ENCODE peak calls at places on chromosomes 16 and 17, in eight cellular contexts. Y is mucosa of descending colon; Z is lung; X is iPS-NIHi11; W is foreskin fibroblast; Q is activated naive CD4-positive, alpha-beta T cell treated with anti-CD3 and anti-CD28 coated beads for 36 hours; A is HCEC 1CT; K is activated B cell treated with CpG ODN at 0.5 μM for 24 hours. M is an unnamed sample.

GRCh38 chr17:1186923-1187771 is 7.4 kb upstream of the ABR start:
- DNase-seq in A (peak; percentile 79), K (peak; percentile 73), Y (peak; percentile 88), Z (peak; percentile 87), W (peak; percentile 93), X (peak; percentile 93), Q (peak; percentile 77), M (peak; percentile 83)

GRCh38 chr17:81832608-81833159 is 407 bp downstream of the MCRIP1 start:
- DNase-seq in K (no peak), Z (no peak), W (peak; percentile 66), A (peak; percentile 24), X (no peak), Q (peak; percentile 51), Y (no peak), M (peak; percentile 10)

GRCh38 chr17:45222994-45223540 is 1.4 kb downstream of the FMNL1 start:
- DNase-seq in K (no peak), Y (no peak), X (no peak), A (no peak), W (no peak), Z (no peak), Q (no peak), M (no peak)

GRCh38 chr17:81561494-81561885 is 9.3 kb upstream of the FAAP100 start:
- DNase-seq in K (no peak), Q (no peak), Y (no peak), A (peak; percentile 79), X (no peak), W (peak; percentile 74), Z (no peak), M (peak; percentile 48)

GRCh38 chr17:3683054-3683511 is 12.9 kb downstream of the P2RX5 start:
- DNase-seq in A (peak; percentile 20), X (peak; percentile 88), Y (no peak), Z (no peak), Q (peak; percentile 72), K (peak; percentile 58), W (peak; percentile 50), M (no peak)

GRCh38 chr16:822174-822908 is 21.8 kb upstream of the GNG13 start:
- DNase-seq in Q (no peak), W (no peak), K (no peak), X (peak; percentile 5), Z (no peak), Y (no peak), A (no peak), M (no peak)

GRCh38 chr17:38667099-38667786 is 7.5 kb downstream of the EPOP start:
- DNase-seq in X (peak; percentile 78), A (peak; percentile 67), Q (peak; percentile 71), Z (peak; percentile 70), Y (peak; percentile 63), K (peak; percentile 39), W (peak; percentile 84), M (peak; percentile 65)

GRCh38 chr16:79601092-79601977 is 798 bp upstream of the MAF start:
- DNase-seq in A (no peak), W (peak; percentile 63), K (peak; percentile 24), Z (peak; percentile 57), Y (peak; percentile 70), X (peak; percentile 33), Q (no peak), M (no peak)

GRCh38 chr17:61072648-61073047 is 327.0 kb upstream of the TBX2 start:
- DNase-seq in Y (no peak), X (no peak), W (no peak), Z (no peak), K (no peak), A (no peak), Q (no peak), M (no peak)

GRCh38 chr17:35170968-35171771 is 23.0 kb downstream of the SLC35G3 start:
- DNase-seq in W (peak; percentile 48), Z (no peak), Y (no peak), X (no peak), K (no peak), A (peak; percentile 8), Q (no peak), M (peak; percentile 45)

GRCh38 chr16:30972872-30973271 is 12.1 kb upstream of the HSD3B7 start:
- DNase-seq in K (no peak), X (peak; percentile 61), Y (no peak), A (peak; percentile 17), Z (no peak), W (no peak), Q (no peak), M (peak; percentile 36)

GRCh38 chr16:75758215-75758614 is 31.9 kb upstream of the CPHXL start:
- DNase-seq in A (no peak), Q (no peak), Y (no peak), W (peak; percentile 10), Z (no peak), K (no peak), X (no peak), M (peak; percentile 3)

GRCh38 chr17:65017375-65017774 is 39.2 kb downstream of the GNA13 start:
- DNase-seq in K (no peak), W (no peak), Y (no peak), Z (no peak), A (no peak), X (no peak), Q (no peak), M (no peak)

GRCh38 chr16:1991588-1992474 is 2.1 kb downstream of the SYNGR3 start:
- DNase-seq in A (peak; percentile 50), K (peak; percentile 95), Q (peak; percentile 99), X (peak; percentile 98), Z (peak; percentile 95), Y (peak; percentile 98), W (peak; percentile 95), M (peak; percentile 66)

GRCh38 chr16:67951485-67951884 is 7.6 kb upstream of the LCAT start:
- DNase-seq in W (no peak), K (no peak), Z (no peak), Q (no peak), X (no peak), A (no peak), Y (no peak), M (no peak)

GRCh38 chr16:74438492-74438979 is 17.3 kb upstream of the CLEC18B start:
- DNase-seq in K (no peak), A (no peak), W (no peak), Z (no peak), Y (no peak), X (no peak), Q (no peak), M (no peak)

GRCh38 chr17:28497931-28498330 is 8.2 kb upstream of the FOXN1 start:
- DNase-seq in Y (no peak), K (no peak), A (no peak), Q (no peak), W (no peak), X (peak; percentile 76), Z (no peak), M (no peak)

GRCh38 chr16:89217138-89217387 is 440 bp upstream of the ZNF778 start:
- DNase-seq in Z (no peak), Y (no peak), A (no peak), K (no peak), X (no peak), Q (no peak), W (no peak), M (no peak)

GRCh38 chr17:80457236-80457856 is 19.1 kb downstream of the NPTX1 start:
- DNase-seq in Y (no peak), Q (no peak), W (no peak), K (no peak), X (no peak), Z (no peak), A (no peak), M (no peak)

GRCh38 chr17:34619687-34620217 is 40.4 kb downstream of the TMEM132E start:
- DNase-seq in X (no peak), Q (no peak), K (no peak), W (no peak), Y (no peak), Z (no peak), A (no peak), M (no peak)

GRCh38 chr16:67857547-67858233 is 10.2 kb upstream of the CENPT start:
- DNase-seq in Y (peak; percentile 54), Q (no peak), W (peak; percentile 95), K (no peak), Z (peak; percentile 90), X (peak; percentile 60), A (peak; percentile 93), M (peak; percentile 98)